ENCODE peak calls at places on chromosome X, in ten cellular contexts. One of them, this sample, is unnamed.

GRCh38 chrX:138986866-138987265 is 275.3 kb upstream of the FGF13 start:
- DNase-seq in H9: no peak
- DNase-seq in GM12878: no peak
- DNase-seq in COLO829: peak
- DNase-seq in T-helper 1 cell: no peak
- DNase-seq in activated CD8-positive, alpha-beta T cell treated with anti-CD3 and anti-CD28 coated beads, Interleukin-2, amount 10 ng/mL, durations not matched to agents 7 days and 5 days: no peak
- DNase-seq in osteoblast: no peak
- DNase-seq in OCI-M1: no peak
- DNase-seq in amniotic epithelial cell: no peak
- DNase-seq in bronchial epithelial cell: peak
- DNase-seq in this sample: no peak

GRCh38 chrX:130347336-130347735 is 7.6 kb downstream of the SLC25A14 start:
- DNase-seq in bronchial epithelial cell: no peak
- DNase-seq in OCI-M1: no peak
- DNase-seq in H9: no peak
- DNase-seq in T-helper 1 cell: no peak
- DNase-seq in osteoblast: no peak
- DNase-seq in GM12878: no peak
- DNase-seq in activated CD8-positive, alpha-beta T cell treated with anti-CD3 and anti-CD28 coated beads, Interleukin-2, amount 10 ng/mL, durations not matched to agents 7 days and 5 days: no peak
- DNase-seq in amniotic epithelial cell: no peak
- DNase-seq in COLO829: no peak
- DNase-seq in this sample: no peak

GRCh38 chrX:8627796-8628195 is 104.1 kb downstream of the ANOS1 start:
- DNase-seq in T-helper 1 cell: no peak
- DNase-seq in GM12878: no peak
- DNase-seq in OCI-M1: no peak
- DNase-seq in osteoblast: no peak
- DNase-seq in activated CD8-positive, alpha-beta T cell treated with anti-CD3 and anti-CD28 coated beads, Interleukin-2, amount 10 ng/mL, durations not matched to agents 7 days and 5 days: no peak
- DNase-seq in bronchial epithelial cell: peak
- DNase-seq in COLO829: no peak
- DNase-seq in amniotic epithelial cell: peak
- DNase-seq in H9: no peak
- DNase-seq in this sample: no peak

GRCh38 chrX:21493226-21493850 is 119.1 kb downstream of the CNKSR2 start:
- DNase-seq in H9: no peak
- DNase-seq in OCI-M1: no peak
- DNase-seq in amniotic epithelial cell: no peak
- DNase-seq in COLO829: no peak
- DNase-seq in bronchial epithelial cell: no peak
- DNase-seq in GM12878: no peak
- DNase-seq in osteoblast: no peak
- DNase-seq in T-helper 1 cell: no peak
- DNase-seq in activated CD8-positive, alpha-beta T cell treated with anti-CD3 and anti-CD28 coated beads, Interleukin-2, amount 10 ng/mL, durations not matched to agents 7 days and 5 days: no peak
- DNase-seq in this sample: no peak

GRCh38 chrX:119826399-119826959 is 26.3 kb downstream of the UPF3B start:
- DNase-seq in osteoblast: no peak
- DNase-seq in T-helper 1 cell: no peak
- DNase-seq in activated CD8-positive, alpha-beta T cell treated with anti-CD3 and anti-CD28 coated beads, Interleukin-2, amount 10 ng/mL, durations not matched to agents 7 days and 5 days: no peak
- DNase-seq in OCI-M1: peak
- DNase-seq in amniotic epithelial cell: no peak
- DNase-seq in COLO829: no peak
- DNase-seq in bronchial epithelial cell: peak
- DNase-seq in GM12878: no peak
- DNase-seq in H9: no peak
- DNase-seq in this sample: no peak

GRCh38 chrX:10773318-10773717 is 152.9 kb upstream of the MID1 start:
- DNase-seq in H9: no peak
- DNase-seq in GM12878: no peak
- DNase-seq in activated CD8-positive, alpha-beta T cell treated with anti-CD3 and anti-CD28 coated beads, Interleukin-2, amount 10 ng/mL, durations not matched to agents 7 days and 5 days: no peak
- DNase-seq in amniotic epithelial cell: no peak
- DNase-seq in OCI-M1: no peak
- DNase-seq in T-helper 1 cell: no peak
- DNase-seq in COLO829: no peak
- DNase-seq in bronchial epithelial cell: no peak
- DNase-seq in osteoblast: no peak
- DNase-seq in this sample: no peak

GRCh38 chrX:22272613-22273012 is at the start of gene CBLL2:
- DNase-seq in H9: no peak
- DNase-seq in amniotic epithelial cell: no peak
- DNase-seq in activated CD8-positive, alpha-beta T cell treated with anti-CD3 and anti-CD28 coated beads, Interleukin-2, amount 10 ng/mL, durations not matched to agents 7 days and 5 days: no peak
- DNase-seq in OCI-M1: no peak
- DNase-seq in T-helper 1 cell: no peak
- DNase-seq in COLO829: no peak
- DNase-seq in GM12878: no peak
- DNase-seq in bronchial epithelial cell: no peak
- DNase-seq in osteoblast: no peak
- DNase-seq in this sample: no peak

GRCh38 chrX:16658284-16658683 is 8.3 kb downstream of the S100G start:
- DNase-seq in H9: no peak
- DNase-seq in osteoblast: no peak
- DNase-seq in activated CD8-positive, alpha-beta T cell treated with anti-CD3 and anti-CD28 coated beads, Interleukin-2, amount 10 ng/mL, durations not matched to agents 7 days and 5 days: no peak
- DNase-seq in GM12878: no peak
- DNase-seq in COLO829: peak
- DNase-seq in T-helper 1 cell: no peak
- DNase-seq in OCI-M1: no peak
- DNase-seq in bronchial epithelial cell: peak
- DNase-seq in amniotic epithelial cell: peak
- DNase-seq in this sample: no peak

This sample was measured in iPS DF 6.9.